ENCODE peak calls at places on chromosome 15, in seven cellular contexts. One of them, this sample, is unnamed.

GRCh38 chr15:76439542-76439941 is 103.0 kb downstream of the ISL2 start:
- DNase-seq in mucosa of descending colon: no peak
- DNase-seq in activated CD4-positive, alpha-beta T cell treated with anti-CD3 and anti-CD28 coated beads for 48 hours: no peak
- DNase-seq in frontal cortex: no peak
- DNase-seq in endothelial cell: no peak
- DNase-seq in stromal cell of bone marrow: no peak
- DNase-seq in effector memory CD8-positive, alpha-beta T cell: no peak
- DNase-seq in this sample: no peak

GRCh38 chr15:63503739-63504246 is 600 bp upstream of the USP3 start:
- DNase-seq in mucosa of descending colon: no peak
- DNase-seq in effector memory CD8-positive, alpha-beta T cell: peak
- DNase-seq in stromal cell of bone marrow: no peak
- DNase-seq in frontal cortex: peak
- DNase-seq in activated CD4-positive, alpha-beta T cell treated with anti-CD3 and anti-CD28 coated beads for 48 hours: peak
- DNase-seq in endothelial cell: peak
- DNase-seq in this sample: peak

GRCh38 chr15:68149059-68149458 is 56.1 kb downstream of the CALML4 start:
- DNase-seq in endothelial cell: no peak
- DNase-seq in mucosa of descending colon: no peak
- DNase-seq in stromal cell of bone marrow: peak
- DNase-seq in effector memory CD8-positive, alpha-beta T cell: no peak
- DNase-seq in activated CD4-positive, alpha-beta T cell treated with anti-CD3 and anti-CD28 coated beads for 48 hours: no peak
- DNase-seq in frontal cortex: no peak
- DNase-seq in this sample: no peak

GRCh38 chr15:57375827-57376694 is at the start of gene CGNL1:
- DNase-seq in frontal cortex: peak
- DNase-seq in mucosa of descending colon: peak
- DNase-seq in stromal cell of bone marrow: no peak
- DNase-seq in endothelial cell: peak
- DNase-seq in effector memory CD8-positive, alpha-beta T cell: no peak
- DNase-seq in activated CD4-positive, alpha-beta T cell treated with anti-CD3 and anti-CD28 coated beads for 48 hours: no peak
- DNase-seq in this sample: no peak

GRCh38 chr15:93038064-93038705 is 50.8 kb downstream of the RGMA start:
- DNase-seq in frontal cortex: no peak
- DNase-seq in stromal cell of bone marrow: no peak
- DNase-seq in mucosa of descending colon: no peak
- DNase-seq in effector memory CD8-positive, alpha-beta T cell: no peak
- DNase-seq in activated CD4-positive, alpha-beta T cell treated with anti-CD3 and anti-CD28 coated beads for 48 hours: no peak
- DNase-seq in endothelial cell: no peak
- DNase-seq in this sample: no peak

GRCh38 chr15:50068016-50068415 is 51.0 kb downstream of the ATP8B4 start:
- DNase-seq in endothelial cell: no peak
- DNase-seq in effector memory CD8-positive, alpha-beta T cell: no peak
- DNase-seq in stromal cell of bone marrow: no peak
- DNase-seq in mucosa of descending colon: no peak
- DNase-seq in frontal cortex: no peak
- DNase-seq in activated CD4-positive, alpha-beta T cell treated with anti-CD3 and anti-CD28 coated beads for 48 hours: no peak
- DNase-seq in this sample: no peak

GRCh38 chr15:89441295-89441762 is 55.1 kb downstream of the RHCG start:
- DNase-seq in frontal cortex: no peak
- DNase-seq in activated CD4-positive, alpha-beta T cell treated with anti-CD3 and anti-CD28 coated beads for 48 hours: no peak
- DNase-seq in effector memory CD8-positive, alpha-beta T cell: no peak
- DNase-seq in stromal cell of bone marrow: no peak
- DNase-seq in endothelial cell: no peak
- DNase-seq in mucosa of descending colon: no peak
- DNase-seq in this sample: peak

GRCh38 chr15:51620647-51621046 is 1.9 kb downstream of the DMXL2 start:
- DNase-seq in mucosa of descending colon: no peak
- DNase-seq in frontal cortex: no peak
- DNase-seq in endothelial cell: no peak
- DNase-seq in activated CD4-positive, alpha-beta T cell treated with anti-CD3 and anti-CD28 coated beads for 48 hours: no peak
- DNase-seq in stromal cell of bone marrow: no peak
- DNase-seq in effector memory CD8-positive, alpha-beta T cell: no peak
- DNase-seq in this sample: no peak

GRCh38 chr15:60963557-60963956 is 265.5 kb downstream of the RORA start:
- DNase-seq in effector memory CD8-positive, alpha-beta T cell: no peak
- DNase-seq in mucosa of descending colon: no peak
- DNase-seq in stromal cell of bone marrow: no peak
- DNase-seq in activated CD4-positive, alpha-beta T cell treated with anti-CD3 and anti-CD28 coated beads for 48 hours: no peak
- DNase-seq in frontal cortex: no peak
- DNase-seq in endothelial cell: no peak
- DNase-seq in this sample: no peak

GRCh38 chr15:38072507-38073277 is 138.3 kb downstream of the TMCO5A start:
- DNase-seq in stromal cell of bone marrow: peak
- DNase-seq in frontal cortex: peak
- DNase-seq in activated CD4-positive, alpha-beta T cell treated with anti-CD3 and anti-CD28 coated beads for 48 hours: peak
- DNase-seq in effector memory CD8-positive, alpha-beta T cell: peak
- DNase-seq in mucosa of descending colon: peak
- DNase-seq in endothelial cell: peak
- DNase-seq in this sample: peak

GRCh38 chr15:99566157-99566900 is 545 bp downstream of the MEF2A start:
- DNase-seq in effector memory CD8-positive, alpha-beta T cell: peak
- DNase-seq in mucosa of descending colon: no peak
- DNase-seq in activated CD4-positive, alpha-beta T cell treated with anti-CD3 and anti-CD28 coated beads for 48 hours: peak
- DNase-seq in endothelial cell: peak
- DNase-seq in frontal cortex: peak
- DNase-seq in stromal cell of bone marrow: no peak
- DNase-seq in this sample: peak

GRCh38 chr15:51866751-51867150 is 37.3 kb downstream of the TMOD3 start:
- DNase-seq in effector memory CD8-positive, alpha-beta T cell: no peak
- DNase-seq in endothelial cell: no peak
- DNase-seq in stromal cell of bone marrow: no peak
- DNase-seq in frontal cortex: no peak
- DNase-seq in activated CD4-positive, alpha-beta T cell treated with anti-CD3 and anti-CD28 coated beads for 48 hours: no peak
- DNase-seq in mucosa of descending colon: no peak
- DNase-seq in this sample: no peak

GRCh38 chr15:101152914-101153313 is 98.9 kb downstream of the CHSY1 start:
- DNase-seq in mucosa of descending colon: no peak
- DNase-seq in endothelial cell: peak
- DNase-seq in activated CD4-positive, alpha-beta T cell treated with anti-CD3 and anti-CD28 coated beads for 48 hours: peak
- DNase-seq in stromal cell of bone marrow: no peak
- DNase-seq in frontal cortex: no peak
- DNase-seq in effector memory CD8-positive, alpha-beta T cell: no peak
- DNase-seq in this sample: no peak

GRCh38 chr15:25886498-25887140 is 23.5 kb upstream of the ATP10A start:
- DNase-seq in stromal cell of bone marrow: no peak
- DNase-seq in effector memory CD8-positive, alpha-beta T cell: no peak
- DNase-seq in frontal cortex: no peak
- DNase-seq in endothelial cell: no peak
- DNase-seq in activated CD4-positive, alpha-beta T cell treated with anti-CD3 and anti-CD28 coated beads for 48 hours: no peak
- DNase-seq in mucosa of descending colon: no peak
- DNase-seq in this sample: no peak

GRCh38 chr15:50562735-50563640 is 16.5 kb upstream of the USP50 start:
- DNase-seq in effector memory CD8-positive, alpha-beta T cell: no peak
- DNase-seq in mucosa of descending colon: no peak
- DNase-seq in stromal cell of bone marrow: peak
- DNase-seq in activated CD4-positive, alpha-beta T cell treated with anti-CD3 and anti-CD28 coated beads for 48 hours: peak
- DNase-seq in endothelial cell: no peak
- DNase-seq in frontal cortex: no peak
- DNase-seq in this sample: no peak

GRCh38 chr15:24269166-24269571 is 406.4 kb upstream of the NPAP1 start:
- DNase-seq in mucosa of descending colon: peak
- DNase-seq in stromal cell of bone marrow: no peak
- DNase-seq in effector memory CD8-positive, alpha-beta T cell: no peak
- DNase-seq in activated CD4-positive, alpha-beta T cell treated with anti-CD3 and anti-CD28 coated beads for 48 hours: no peak
- DNase-seq in endothelial cell: no peak
- DNase-seq in frontal cortex: no peak
- DNase-seq in this sample: no peak

GRCh38 chr15:59051867-59052861 is 52.8 kb upstream of the CCNB2 start:
- DNase-seq in mucosa of descending colon: no peak
- DNase-seq in endothelial cell: no peak
- DNase-seq in effector memory CD8-positive, alpha-beta T cell: no peak
- DNase-seq in stromal cell of bone marrow: no peak
- DNase-seq in frontal cortex: no peak
- DNase-seq in activated CD4-positive, alpha-beta T cell treated with anti-CD3 and anti-CD28 coated beads for 48 hours: no peak
- DNase-seq in this sample: no peak

GRCh38 chr15:90184119-90184785 is 16.9 kb upstream of the SEMA4B start:
- DNase-seq in stromal cell of bone marrow: peak
- DNase-seq in effector memory CD8-positive, alpha-beta T cell: peak
- DNase-seq in frontal cortex: no peak
- DNase-seq in mucosa of descending colon: peak
- DNase-seq in activated CD4-positive, alpha-beta T cell treated with anti-CD3 and anti-CD28 coated beads for 48 hours: peak
- DNase-seq in endothelial cell: no peak
- DNase-seq in this sample: no peak

GRCh38 chr15:50889589-50889988 is 18.9 kb upstream of the AP4E1 start:
- DNase-seq in frontal cortex: no peak
- DNase-seq in stromal cell of bone marrow: no peak
- DNase-seq in activated CD4-positive, alpha-beta T cell treated with anti-CD3 and anti-CD28 coated beads for 48 hours: no peak
- DNase-seq in effector memory CD8-positive, alpha-beta T cell: no peak
- DNase-seq in endothelial cell: no peak
- DNase-seq in mucosa of descending colon: no peak
- DNase-seq in this sample: no peak

GRCh38 chr15:48645558-48646330 is at the start of gene FBN1:
- DNase-seq in stromal cell of bone marrow: peak
- DNase-seq in effector memory CD8-positive, alpha-beta T cell: no peak
- DNase-seq in endothelial cell: peak
- DNase-seq in activated CD4-positive, alpha-beta T cell treated with anti-CD3 and anti-CD28 coated beads for 48 hours: peak
- DNase-seq in mucosa of descending colon: peak
- DNase-seq in frontal cortex: peak
- DNase-seq in this sample: peak

GRCh38 chr15:70284438-70285214 is 186.9 kb upstream of the TLE3 start:
- DNase-seq in endothelial cell: no peak
- DNase-seq in effector memory CD8-positive, alpha-beta T cell: no peak
- DNase-seq in activated CD4-positive, alpha-beta T cell treated with anti-CD3 and anti-CD28 coated beads for 48 hours: no peak
- DNase-seq in stromal cell of bone marrow: no peak
- DNase-seq in mucosa of descending colon: no peak
- DNase-seq in frontal cortex: no peak
- DNase-seq in this sample: no peak

GRCh38 chr15:90095521-90095959 is 6.7 kb downstream of the IDH2 start:
- DNase-seq in endothelial cell: no peak
- DNase-seq in frontal cortex: no peak
- DNase-seq in stromal cell of bone marrow: no peak
- DNase-seq in effector memory CD8-positive, alpha-beta T cell: peak
- DNase-seq in activated CD4-positive, alpha-beta T cell treated with anti-CD3 and anti-CD28 coated beads for 48 hours: no peak
- DNase-seq in mucosa of descending colon: no peak
- DNase-seq in this sample: peak

GRCh38 chr15:81968691-81969090 is 77.1 kb downstream of the MEX3B start:
- DNase-seq in stromal cell of bone marrow: no peak
- DNase-seq in frontal cortex: no peak
- DNase-seq in endothelial cell: no peak
- DNase-seq in effector memory CD8-positive, alpha-beta T cell: no peak
- DNase-seq in activated CD4-positive, alpha-beta T cell treated with anti-CD3 and anti-CD28 coated beads for 48 hours: no peak
- DNase-seq in mucosa of descending colon: no peak
- DNase-seq in this sample: no peak

GRCh38 chr15:60356832-60357231 is 41.0 kb downstream of the ANXA2 start:
- DNase-seq in effector memory CD8-positive, alpha-beta T cell: no peak
- DNase-seq in endothelial cell: no peak
- DNase-seq in stromal cell of bone marrow: no peak
- DNase-seq in activated CD4-positive, alpha-beta T cell treated with anti-CD3 and anti-CD28 coated beads for 48 hours: no peak
- DNase-seq in frontal cortex: no peak
- DNase-seq in mucosa of descending colon: no peak
- DNase-seq in this sample: no peak

GRCh38 chr15:35874260-35874905 is 328.4 kb upstream of the DPH6 start:
- DNase-seq in mucosa of descending colon: no peak
- DNase-seq in effector memory CD8-positive, alpha-beta T cell: no peak
- DNase-seq in activated CD4-positive, alpha-beta T cell treated with anti-CD3 and anti-CD28 coated beads for 48 hours: no peak
- DNase-seq in frontal cortex: no peak
- DNase-seq in stromal cell of bone marrow: peak
- DNase-seq in endothelial cell: no peak
- DNase-seq in this sample: no peak

GRCh38 chr15:95605098-95605497 is 725.4 kb upstream of the NR2F2 start:
- DNase-seq in frontal cortex: no peak
- DNase-seq in stromal cell of bone marrow: no peak
- DNase-seq in endothelial cell: no peak
- DNase-seq in activated CD4-positive, alpha-beta T cell treated with anti-CD3 and anti-CD28 coated beads for 48 hours: no peak
- DNase-seq in effector memory CD8-positive, alpha-beta T cell: no peak
- DNase-seq in mucosa of descending colon: no peak
- DNase-seq in this sample: no peak

GRCh38 chr15:95679847-95680582 is 650.5 kb upstream of the NR2F2 start:
- DNase-seq in effector memory CD8-positive, alpha-beta T cell: no peak
- DNase-seq in stromal cell of bone marrow: no peak
- DNase-seq in frontal cortex: no peak
- DNase-seq in activated CD4-positive, alpha-beta T cell treated with anti-CD3 and anti-CD28 coated beads for 48 hours: no peak
- DNase-seq in endothelial cell: no peak
- DNase-seq in mucosa of descending colon: no peak
- DNase-seq in this sample: no peak

GRCh38 chr15:72141171-72142084 is 23.2 kb downstream of the SENP8 start:
- DNase-seq in endothelial cell: no peak
- DNase-seq in mucosa of descending colon: no peak
- DNase-seq in effector memory CD8-positive, alpha-beta T cell: no peak
- DNase-seq in stromal cell of bone marrow: no peak
- DNase-seq in frontal cortex: no peak
- DNase-seq in activated CD4-positive, alpha-beta T cell treated with anti-CD3 and anti-CD28 coated beads for 48 hours: no peak
- DNase-seq in this sample: no peak

GRCh38 chr15:80957976-80958375 is 31.6 kb downstream of the MESD start:
- DNase-seq in endothelial cell: no peak
- DNase-seq in stromal cell of bone marrow: no peak
- DNase-seq in effector memory CD8-positive, alpha-beta T cell: no peak
- DNase-seq in mucosa of descending colon: no peak
- DNase-seq in activated CD4-positive, alpha-beta T cell treated with anti-CD3 and anti-CD28 coated beads for 48 hours: no peak
- DNase-seq in frontal cortex: no peak
- DNase-seq in this sample: no peak

GRCh38 chr15:52181938-52182780 is 9.0 kb downstream of the GNB5 start:
- DNase-seq in effector memory CD8-positive, alpha-beta T cell: no peak
- DNase-seq in stromal cell of bone marrow: no peak
- DNase-seq in activated CD4-positive, alpha-beta T cell treated with anti-CD3 and anti-CD28 coated beads for 48 hours: no peak
- DNase-seq in endothelial cell: no peak
- DNase-seq in mucosa of descending colon: no peak
- DNase-seq in frontal cortex: no peak
- DNase-seq in this sample: no peak

GRCh38 chr15:101438482-101439284 is 50.8 kb downstream of the PCSK6 start:
- DNase-seq in effector memory CD8-positive, alpha-beta T cell: no peak
- DNase-seq in stromal cell of bone marrow: no peak
- DNase-seq in endothelial cell: no peak
- DNase-seq in frontal cortex: no peak
- DNase-seq in activated CD4-positive, alpha-beta T cell treated with anti-CD3 and anti-CD28 coated beads for 48 hours: no peak
- DNase-seq in mucosa of descending colon: no peak
- DNase-seq in this sample: no peak

GRCh38 chr15:22949074-22949547 is 31.1 kb downstream of the CYFIP1 start:
- DNase-seq in activated CD4-positive, alpha-beta T cell treated with anti-CD3 and anti-CD28 coated beads for 48 hours: no peak
- DNase-seq in stromal cell of bone marrow: peak
- DNase-seq in mucosa of descending colon: peak
- DNase-seq in endothelial cell: peak
- DNase-seq in effector memory CD8-positive, alpha-beta T cell: no peak
- DNase-seq in frontal cortex: peak
- DNase-seq in this sample: peak

GRCh38 chr15:25803036-25803435 is 60.1 kb downstream of the ATP10A start:
- DNase-seq in effector memory CD8-positive, alpha-beta T cell: no peak
- DNase-seq in activated CD4-positive, alpha-beta T cell treated with anti-CD3 and anti-CD28 coated beads for 48 hours: no peak
- DNase-seq in frontal cortex: no peak
- DNase-seq in endothelial cell: no peak
- DNase-seq in mucosa of descending colon: no peak
- DNase-seq in stromal cell of bone marrow: no peak
- DNase-seq in this sample: no peak

GRCh38 chr15:78502641-78503040 is 4.7 kb upstream of the HYKK start:
- DNase-seq in stromal cell of bone marrow: no peak
- DNase-seq in frontal cortex: no peak
- DNase-seq in mucosa of descending colon: no peak
- DNase-seq in effector memory CD8-positive, alpha-beta T cell: no peak
- DNase-seq in activated CD4-positive, alpha-beta T cell treated with anti-CD3 and anti-CD28 coated beads for 48 hours: no peak
- DNase-seq in endothelial cell: no peak
- DNase-seq in this sample: no peak

GRCh38 chr15:100111103-100112060 is 230.4 kb downstream of the ADAMTS17 start:
- DNase-seq in frontal cortex: peak
- DNase-seq in endothelial cell: no peak
- DNase-seq in activated CD4-positive, alpha-beta T cell treated with anti-CD3 and anti-CD28 coated beads for 48 hours: peak
- DNase-seq in effector memory CD8-positive, alpha-beta T cell: no peak
- DNase-seq in stromal cell of bone marrow: peak
- DNase-seq in mucosa of descending colon: no peak
- DNase-seq in this sample: peak